ENCODE peak calls at places on chromosome 20, in five cellular contexts. One of them, this sample, is unnamed.

GRCh38 chr20:63822276-63822696 is 8.8 kb downstream of the ZBTB46 start:
- DNase-seq in pons: peak; percentile 61
- DNase-seq in activated naive CD4-positive, alpha-beta T cell treated with Interleukin-2 at 50 U/mL for 16 hours: no peak
- DNase-seq in stimulated activated CD8-positive, alpha-beta memory T cell treated with anti-CD3 and anti-CD28 coated beads, Interleukin-15, amount 100 ng/mL, for 48 hours: no peak
- DNase-seq in H54: no peak
- DNase-seq in this sample: no peak

GRCh38 chr20:54179946-54180345 is 6.2 kb upstream of the CYP24A1 start:
- DNase-seq in pons: no peak
- DNase-seq in activated naive CD4-positive, alpha-beta T cell treated with Interleukin-2 at 50 U/mL for 16 hours: no peak
- DNase-seq in stimulated activated CD8-positive, alpha-beta memory T cell treated with anti-CD3 and anti-CD28 coated beads, Interleukin-15, amount 100 ng/mL, for 48 hours: no peak
- DNase-seq in H54: no peak
- DNase-seq in this sample: no peak

GRCh38 chr20:38199506-38200390 is 34.7 kb upstream of the TGM2 start:
- DNase-seq in pons: no peak
- DNase-seq in activated naive CD4-positive, alpha-beta T cell treated with Interleukin-2 at 50 U/mL for 16 hours: no peak
- DNase-seq in stimulated activated CD8-positive, alpha-beta memory T cell treated with anti-CD3 and anti-CD28 coated beads, Interleukin-15, amount 100 ng/mL, for 48 hours: no peak
- DNase-seq in H54: no peak
- DNase-seq in this sample: no peak

GRCh38 chr20:51044796-51045195 is 21.9 kb upstream of the KCNG1 start:
- DNase-seq in pons: no peak
- DNase-seq in activated naive CD4-positive, alpha-beta T cell treated with Interleukin-2 at 50 U/mL for 16 hours: no peak
- DNase-seq in stimulated activated CD8-positive, alpha-beta memory T cell treated with anti-CD3 and anti-CD28 coated beads, Interleukin-15, amount 100 ng/mL, for 48 hours: no peak
- DNase-seq in H54: no peak
- DNase-seq in this sample: no peak

GRCh38 chr20:50475879-50476292 is 34.3 kb upstream of the PTPN1 start:
- DNase-seq in pons: no peak
- DNase-seq in activated naive CD4-positive, alpha-beta T cell treated with Interleukin-2 at 50 U/mL for 16 hours: no peak
- DNase-seq in stimulated activated CD8-positive, alpha-beta memory T cell treated with anti-CD3 and anti-CD28 coated beads, Interleukin-15, amount 100 ng/mL, for 48 hours: no peak
- DNase-seq in H54: peak; percentile 55
- DNase-seq in this sample: no peak

GRCh38 chr20:8431538-8432434 is 299.7 kb downstream of the PLCB1 start:
- DNase-seq in pons: no peak
- DNase-seq in activated naive CD4-positive, alpha-beta T cell treated with Interleukin-2 at 50 U/mL for 16 hours: no peak
- DNase-seq in stimulated activated CD8-positive, alpha-beta memory T cell treated with anti-CD3 and anti-CD28 coated beads, Interleukin-15, amount 100 ng/mL, for 48 hours: no peak
- DNase-seq in H54: no peak
- DNase-seq in this sample: peak; percentile 62

GRCh38 chr20:39271205-39271604 is 309.1 kb downstream of the DHX35 start:
- DNase-seq in pons: no peak
- DNase-seq in activated naive CD4-positive, alpha-beta T cell treated with Interleukin-2 at 50 U/mL for 16 hours: no peak
- DNase-seq in stimulated activated CD8-positive, alpha-beta memory T cell treated with anti-CD3 and anti-CD28 coated beads, Interleukin-15, amount 100 ng/mL, for 48 hours: no peak
- DNase-seq in H54: no peak
- DNase-seq in this sample: no peak

GRCh38 chr20:25197173-25197869 is 1.8 kb downstream of the ENTPD6 start:
- DNase-seq in pons: no peak
- DNase-seq in activated naive CD4-positive, alpha-beta T cell treated with Interleukin-2 at 50 U/mL for 16 hours: no peak
- DNase-seq in stimulated activated CD8-positive, alpha-beta memory T cell treated with anti-CD3 and anti-CD28 coated beads, Interleukin-15, amount 100 ng/mL, for 48 hours: no peak
- DNase-seq in H54: no peak
- DNase-seq in this sample: no peak

GRCh38 chr20:38113401-38114325 is 51.4 kb downstream of the TGM2 start:
- DNase-seq in pons: no peak
- DNase-seq in activated naive CD4-positive, alpha-beta T cell treated with Interleukin-2 at 50 U/mL for 16 hours: no peak
- DNase-seq in stimulated activated CD8-positive, alpha-beta memory T cell treated with anti-CD3 and anti-CD28 coated beads, Interleukin-15, amount 100 ng/mL, for 48 hours: no peak
- DNase-seq in H54: no peak
- DNase-seq in this sample: no peak

GRCh38 chr20:62477669-62478450 is 2.1 kb upstream of the GATA5 start:
- DNase-seq in pons: no peak
- DNase-seq in activated naive CD4-positive, alpha-beta T cell treated with Interleukin-2 at 50 U/mL for 16 hours: no peak
- DNase-seq in stimulated activated CD8-positive, alpha-beta memory T cell treated with anti-CD3 and anti-CD28 coated beads, Interleukin-15, amount 100 ng/mL, for 48 hours: no peak
- DNase-seq in H54: no peak
- DNase-seq in this sample: peak; percentile 65

GRCh38 chr20:47703748-47704147 is 81.5 kb downstream of the SULF2 start:
- DNase-seq in pons: no peak
- DNase-seq in activated naive CD4-positive, alpha-beta T cell treated with Interleukin-2 at 50 U/mL for 16 hours: no peak
- DNase-seq in stimulated activated CD8-positive, alpha-beta memory T cell treated with anti-CD3 and anti-CD28 coated beads, Interleukin-15, amount 100 ng/mL, for 48 hours: no peak
- DNase-seq in H54: no peak
- DNase-seq in this sample: no peak

GRCh38 chr20:63320616-63321147 is 27.7 kb downstream of the COL20A1 start:
- DNase-seq in pons: no peak
- DNase-seq in activated naive CD4-positive, alpha-beta T cell treated with Interleukin-2 at 50 U/mL for 16 hours: no peak
- DNase-seq in stimulated activated CD8-positive, alpha-beta memory T cell treated with anti-CD3 and anti-CD28 coated beads, Interleukin-15, amount 100 ng/mL, for 48 hours: no peak
- DNase-seq in H54: no peak
- DNase-seq in this sample: no peak

GRCh38 chr20:50389437-50389807 is 120.8 kb upstream of the PTPN1 start:
- DNase-seq in pons: no peak
- DNase-seq in activated naive CD4-positive, alpha-beta T cell treated with Interleukin-2 at 50 U/mL for 16 hours: no peak
- DNase-seq in stimulated activated CD8-positive, alpha-beta memory T cell treated with anti-CD3 and anti-CD28 coated beads, Interleukin-15, amount 100 ng/mL, for 48 hours: no peak
- DNase-seq in H54: no peak
- DNase-seq in this sample: no peak